ENCODE peak calls at places on chromosomes 13 and 19, in seven cellular contexts. E is spleen, P is breast epithelium, R is K562, I is vagina, B is suprapubic skin, F is sigmoid colon. A is an unnamed sample.

GRCh38 chr13:46296920-46297319 is 85.2 kb downstream of the LRRC63 start:
- DNase-seq in B (no peak), E (no peak), P (no peak), F (no peak), I (no peak), R (no peak), A (no peak)

GRCh38 chr13:80359459-80360297 is 18.8 kb upstream of the SPRY2 start:
- DNase-seq in B (no peak), E (no peak), I (no peak), P (no peak), F (no peak), R (peak; percentile 30), A (no peak)

GRCh38 chr13:77893066-77893465 is 25.6 kb downstream of the EDNRB start:
- DNase-seq in B (no peak), R (no peak), E (no peak), F (no peak), P (no peak), I (no peak), A (no peak)

GRCh38 chr13:67408823-67409222 is 178.7 kb upstream of the PCDH9 start:
- DNase-seq in I (no peak), B (no peak), E (no peak), P (no peak), F (no peak), R (no peak), A (no peak)

GRCh38 chr19:4910594-4911273 is 1.4 kb downstream of the UHRF1 start:
- DNase-seq in B (no peak), R (no peak), P (no peak), E (no peak), F (no peak), I (no peak), A (no peak)

GRCh38 chr19:35265126-35265995 is 3.4 kb upstream of the USF2 start:
- DNase-seq in I (no peak), B (peak; percentile 64), R (no peak), E (peak; percentile 74), P (peak; percentile 52), F (peak; percentile 64), A (no peak)

GRCh38 chr19:36796714-36796999 is 24.1 kb upstream of the ZNF850 start:
- DNase-seq in F (no peak), B (no peak), P (no peak), R (no peak), E (no peak), I (no peak), A (no peak)

GRCh38 chr19:38707512-38708114 is 36.7 kb downstream of the CAPN12 start:
- DNase-seq in P (peak; percentile 87), E (peak; percentile 88), B (peak; percentile 88), R (no peak), I (no peak), F (peak; percentile 84), A (no peak)

GRCh38 chr13:101639711-101640110 is 187.2 kb downstream of the ITGBL1 start:
- DNase-seq in B (no peak), I (no peak), E (no peak), P (no peak), R (no peak), F (no peak), A (no peak)

GRCh38 chr13:51832471-51833152 is 12.4 kb downstream of the TMEM272 start:
- DNase-seq in R (no peak), P (no peak), B (no peak), I (no peak), E (no peak), F (no peak), A (peak; percentile 37)

GRCh38 chr13:44989941-44990340 is 603 bp downstream of the GPALPP1 start:
- DNase-seq in R (no peak), P (no peak), I (no peak), B (no peak), E (no peak), F (no peak), A (no peak)

GRCh38 chr19:53558404-53558803 is 20.5 kb downstream of the ZNF331 start:
- DNase-seq in I (no peak), E (no peak), F (no peak), P (no peak), R (no peak), B (no peak), A (no peak)

GRCh38 chr13:21360463-21360862 is 98.6 kb downstream of the ZDHHC20 start:
- DNase-seq in P (no peak), E (no peak), I (no peak), B (no peak), F (no peak), R (no peak), A (no peak)

GRCh38 chr13:99656843-99657506 is 155.7 kb downstream of the TM9SF2 start:
- DNase-seq in P (no peak), F (no peak), R (no peak), I (no peak), B (no peak), E (no peak), A (no peak)

GRCh38 chr13:26062853-26063444 is 11.1 kb upstream of the SHISA2 start:
- DNase-seq in R (no peak), E (no peak), P (no peak), I (no peak), B (no peak), F (no peak), A (no peak)

GRCh38 chr13:113179374-113180230 is 21.2 kb downstream of the PROZ start:
- DNase-seq in P (no peak), I (no peak), R (no peak), E (no peak), F (no peak), B (no peak), A (no peak)

GRCh38 chr13:42996584-42996983 is 4.5 kb upstream of the EPSTI1 start:
- DNase-seq in E (no peak), R (no peak), P (no peak), B (no peak), I (no peak), F (no peak), A (no peak)

GRCh38 chr19:42091300-42092266 is 15.6 kb downstream of the ZNF574 start:
- DNase-seq in F (no peak), E (peak; percentile 80), I (no peak), P (no peak), B (no peak), R (no peak), A (no peak)

GRCh38 chr19:21269813-21270212 is 59.4 kb downstream of the ZNF708 start:
- DNase-seq in B (no peak), E (no peak), F (no peak), P (no peak), I (no peak), R (no peak), A (no peak)

GRCh38 chr13:26342898-26343297 is 89.0 kb downstream of the CDK8 start:
- DNase-seq in B (no peak), R (no peak), P (no peak), F (no peak), E (no peak), I (no peak), A (no peak)

GRCh38 chr19:40982594-40983101 is 8.4 kb upstream of the CYP2B6 start:
- DNase-seq in R (no peak), I (no peak), E (no peak), P (no peak), B (no peak), F (no peak), A (no peak)

GRCh38 chr13:113305208-113305607 is 8.2 kb downstream of the LAMP1 start:
- DNase-seq in I (no peak), R (no peak), F (no peak), E (no peak), P (no peak), B (no peak), A (no peak)

GRCh38 chr19:15035795-15036311 is 13.4 kb upstream of the CASP14 start:
- DNase-seq in F (no peak), E (no peak), P (no peak), B (no peak), I (no peak), R (no peak), A (no peak)

GRCh38 chr19:30249911-30250310 is 122.3 kb upstream of the ZNF536 start:
- DNase-seq in P (no peak), I (no peak), B (no peak), R (no peak), E (no peak), F (no peak), A (no peak)

GRCh38 chr19:2249010-2249866 is at the start of gene AMH:
- DNase-seq in B (no peak), I (no peak), R (no peak), F (no peak), P (no peak), E (no peak), A (no peak)

DNA sequence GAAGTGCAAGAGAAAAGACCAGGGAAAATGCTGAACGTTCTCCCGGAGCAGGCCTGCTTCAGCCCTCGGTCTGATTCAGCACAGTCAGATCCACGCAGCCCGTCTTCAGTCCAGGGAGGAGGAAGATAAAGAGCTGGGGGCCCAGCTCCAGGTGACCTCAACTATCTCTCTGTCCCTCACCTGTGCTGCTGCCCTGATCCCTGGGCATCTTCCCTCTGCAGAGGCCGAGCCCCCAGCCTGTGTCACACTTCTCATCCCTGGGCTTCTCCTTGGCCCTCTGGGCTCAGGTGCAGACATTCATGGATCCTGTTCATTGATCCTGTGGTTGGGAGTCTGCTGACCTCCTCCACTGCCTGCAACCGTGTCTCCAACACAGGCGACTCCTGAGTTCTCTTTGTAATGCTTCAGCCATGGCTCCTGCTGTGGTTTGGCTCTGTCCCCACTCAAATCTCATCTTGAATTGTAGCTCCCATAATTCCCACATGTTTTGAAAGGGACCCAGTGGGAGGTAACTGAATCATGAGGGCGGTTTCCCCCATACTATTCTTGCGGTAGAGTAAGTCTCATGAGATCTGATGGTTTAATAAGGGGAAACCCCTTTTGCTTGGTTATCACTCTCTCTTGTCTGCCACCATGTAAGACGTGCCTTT is 27.9 kb downstream of the COL4A2 start:
- DNase-seq in E (no peak), R (no peak), B (no peak), F (no peak), P (peak; percentile 28), I (no peak), A (no peak)
- TF ChIP-seq POLR2A in E (no peak), R (no peak), B (no peak), F (no peak), P (no peak), I (no peak), A (no peak)

GRCh38 chr19:48424694-48425219 is 21.0 kb upstream of the GRWD1 start:
- DNase-seq in E (no peak), I (no peak), F (no peak), P (no peak), B (no peak), R (peak; percentile 57), A (no peak)
- TF ChIP-seq POLR2AphosphoS5 in E (no peak), I (no peak), F (no peak), P (no peak), B (no peak), R (no peak), A (no peak)

GRCh38 chr19:57435062-57435978 is at the start of gene ZNF749:
- DNase-seq in B (peak; percentile 98), F (peak; percentile 99), I (no peak), R (peak; percentile 94), E (peak; percentile 96), P (peak; percentile 97), A (peak; percentile 81)
- TF ChIP-seq POLR2A in B (no peak), F (no peak), I (no peak), R (peak; percentile 83), E (no peak), P (no peak), A (peak; percentile 60)

DNA sequence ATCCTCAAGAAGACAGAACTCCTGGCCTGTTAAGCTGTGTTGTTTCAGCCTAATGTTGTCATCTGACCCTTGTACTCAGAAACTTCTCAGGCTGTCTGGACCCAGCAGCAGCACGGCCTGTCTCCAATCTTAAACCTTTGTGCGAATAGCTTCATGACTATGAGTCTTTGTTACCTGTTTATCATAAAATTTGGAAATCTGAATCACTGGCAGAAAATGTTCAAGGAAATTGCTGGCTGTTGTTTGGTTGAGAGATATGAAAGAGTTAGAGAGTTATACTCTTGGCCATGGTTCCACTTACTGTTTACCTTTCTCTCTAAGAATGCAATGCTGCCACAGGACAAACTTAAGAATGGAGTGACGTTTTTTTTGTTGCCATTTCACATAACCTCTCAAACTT is 59.6 kb downstream of the EFNB2 start:
- DNase-seq in R (no peak), E (no peak), B (no peak), P (no peak), F (no peak), I (no peak), A (no peak)
- TF ChIP-seq POLR2AphosphoS5 in R (no peak), E (no peak), B (no peak), P (no peak), F (no peak), I (no peak), A (no peak)

A was measured in GM12892.